ENCODE peak calls at places on chromosomes 16 and 17, in five cellular contexts. O, N, J, P and A are unnamed samples. For H3K27me3, the result is how much of the 10 kb centered on the place peaks cover.

GRCh38 chr17:40317345-40317873 is 8.4 kb downstream of the RARA start:
- DNase-seq in N (peak), J (peak), O (no peak), P (no peak), A (peak)

GRCh38 chr16:3431779-3432219 is 11.5 kb downstream of the ZNF597 start:
- DNase-seq in N (peak), J (no peak), O (no peak), P (no peak), A (peak)

GRCh38 chr16:88473666-88474534 is 20.8 kb downstream of the ZFPM1 start:
- DNase-seq in O (no peak), J (no peak), N (no peak), P (peak), A (no peak)

GRCh38 chr17:50918933-50919296 is 52.8 kb upstream of the TOB1 start:
- DNase-seq in O (no peak), N (no peak), P (no peak), J (no peak), A (no peak)

GRCh38 chr17:4858880-4859260 is 25.7 kb downstream of the MINK1 start:
- DNase-seq in J (peak), P (no peak), O (no peak), N (no peak), A (no peak)

GRCh38 chr17:42827472-42827871 is 3.4 kb upstream of the BECN1 start:
- DNase-seq in J (no peak), O (no peak), N (no peak), P (no peak), A (no peak)

GRCh38 chr17:76072149-76072858 is at the start of gene SRP68:
- DNase-seq in N (peak), P (peak), J (peak), O (peak), A (peak)

GRCh38 chr17:7824021-7824924 is 9.7 kb upstream of the KDM6B start:
- DNase-seq in J (no peak), O (no peak), N (no peak), P (no peak), A (no peak)

GRCh38 chr16:27980076-27980775 is 83.3 kb downstream of the GSG1L start:
- DNase-seq in O (no peak), P (no peak), J (no peak), N (no peak), A (no peak)

GRCh38 chr17:82458130-82458884 is at the start of gene NARF:
- DNase-seq in O (peak), J (peak), N (peak), P (peak), A (peak)

GRCh38 chr16:4477966-4478365 is 1.8 kb downstream of the HMOX2 start:
- DNase-seq in P (no peak), O (no peak), J (peak), N (no peak), A (no peak)

GRCh38 chr17:47694018-47694817 is at the start of gene TBKBP1:
- DNase-seq in O (peak), P (no peak), J (no peak), N (no peak), A (no peak)

DNA sequence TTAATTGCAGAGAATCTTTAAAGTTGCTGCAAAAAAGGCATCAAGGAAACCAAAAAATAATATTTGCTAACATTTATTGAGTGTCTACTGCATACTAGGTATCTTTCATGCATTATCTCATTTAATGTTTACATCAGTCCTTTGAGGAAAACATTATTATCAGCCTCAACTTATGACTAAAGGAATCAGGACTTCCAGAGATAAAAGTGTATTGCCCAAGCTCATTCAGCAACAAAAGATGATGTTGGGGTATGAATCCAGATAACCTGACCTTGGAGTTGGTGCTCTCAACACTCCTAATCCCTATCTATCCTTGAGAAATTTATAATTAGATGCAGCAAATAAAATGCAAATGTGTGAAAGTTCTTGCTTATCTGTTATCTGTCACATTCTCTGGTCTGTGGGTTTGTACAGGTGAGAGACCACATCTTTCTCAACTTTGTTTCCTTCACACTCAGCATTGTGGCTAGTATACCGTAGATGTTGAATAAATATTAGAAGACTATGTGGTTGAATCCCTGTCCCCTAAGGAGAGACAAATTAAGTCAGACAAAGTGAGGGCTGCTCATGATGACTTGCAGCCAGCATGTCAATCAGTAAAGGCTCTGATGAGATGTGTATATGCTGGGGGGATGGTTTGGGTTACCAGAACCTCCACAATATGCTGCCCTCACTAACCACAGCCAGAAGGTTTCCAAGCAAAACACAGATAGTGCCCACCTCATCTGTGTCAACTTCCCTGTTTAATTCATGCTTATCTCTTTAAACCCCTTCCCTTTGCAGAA is 82.6 kb downstream of the NOG start:
- DNase-seq in N (no peak), P (no peak), J (no peak), O (no peak), A (no peak)
- H3K27me3 ChIP-seq in N (under half), P (under half), J (under half), O (under half), A (half or more)

DNA sequence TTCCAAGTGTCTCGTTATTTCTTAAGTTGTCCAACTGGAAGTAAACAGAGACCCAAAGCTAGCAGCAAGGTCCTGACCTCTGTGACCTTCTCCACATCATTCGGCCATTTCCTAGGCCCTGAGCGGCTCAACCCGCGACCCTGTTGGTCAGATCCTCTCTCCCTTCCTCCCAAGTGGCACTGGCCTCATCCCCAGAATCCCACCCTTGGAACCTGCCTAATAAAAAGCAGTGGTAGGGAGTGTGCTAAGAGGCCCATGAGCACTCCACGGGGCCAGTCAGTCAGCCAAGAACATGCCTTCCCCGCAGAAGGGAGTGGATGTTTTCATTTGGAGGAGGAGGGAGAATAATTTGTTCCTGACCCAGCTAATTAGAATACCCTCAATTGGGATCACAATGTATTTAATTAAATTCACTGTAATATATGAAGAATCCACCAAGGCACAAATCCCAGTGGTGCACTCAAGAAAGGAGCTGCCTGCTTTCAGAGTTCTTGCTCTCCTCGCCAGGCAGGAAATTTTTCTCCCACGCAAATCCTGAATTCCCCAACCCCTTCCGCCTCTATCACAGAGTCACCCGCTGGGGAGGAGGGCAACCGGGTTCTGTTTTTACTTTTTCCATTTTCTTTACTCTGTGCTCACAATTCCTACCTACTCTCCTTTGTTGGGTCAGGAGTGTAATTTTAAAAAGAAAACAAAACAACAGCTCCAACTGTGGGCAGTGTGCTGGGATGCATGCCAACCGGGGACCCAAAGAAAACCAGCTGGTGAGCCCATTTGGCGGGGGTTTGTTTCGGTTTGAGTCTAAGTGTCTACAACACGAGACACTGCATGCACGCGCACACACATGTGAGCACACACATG is 153.4 kb downstream of the ZFHX3 start:
- DNase-seq in P (no peak), J (no peak), N (no peak), O (no peak), A (peak)
- H3K27ac ChIP-seq in P (no peak), J (no peak), N (no peak), O (no peak), A (peak)

GRCh38 chr17:58250344-58251011 is 12.1 kb downstream of the LPO start:
- DNase-seq in O (no peak), P (no peak), J (no peak), N (no peak), A (no peak)
- H3K27me3 ChIP-seq in O (half or more), P (under half), J (under half), N (half or more), A (under half)

DNA sequence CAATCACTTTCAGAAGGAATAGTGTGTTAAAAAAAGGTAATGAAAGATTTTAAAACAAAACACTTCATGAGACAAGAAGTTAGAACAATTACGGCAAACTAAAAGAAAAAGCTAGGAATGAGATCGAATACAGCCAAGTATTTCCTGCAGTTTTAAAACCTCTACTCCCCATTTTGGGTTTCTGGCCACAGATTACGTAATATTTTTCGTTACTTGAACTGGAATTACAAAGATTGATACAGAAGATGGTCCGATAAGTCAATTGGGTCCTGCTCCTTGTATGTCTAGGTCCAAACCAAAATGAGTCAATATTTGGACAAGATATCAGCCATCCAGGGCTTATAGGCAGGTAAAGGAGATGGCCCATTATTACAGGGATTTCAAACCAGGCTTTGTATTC is 52.2 kb downstream of the SIAH1 start:
- DNase-seq in P (no peak), J (no peak), N (no peak), O (no peak), A (no peak)
- H3K27ac ChIP-seq in P (no peak), J (no peak), N (no peak), O (no peak), A (no peak)

GRCh38 chr17:79795795-79796569 is 895 bp downstream of the CBX8 start:
- DNase-seq in O (no peak), J (no peak), P (no peak), N (no peak), A (no peak)
- H3K27me3 ChIP-seq in O (under half), J (under half), P (under half), N (under half), A (under half)